ENCODE peak calls at places on chromosomes 13 and 19, in five cellular contexts. One of them, this sample, is unnamed.
A peak's percentile ranks its signal among the peaks of the same experiment; 100 is the strongest.

GRCh38 chr19:29643361-29643935 is 21.8 kb upstream of the PLEKHF1 start:
- DNase-seq in lower lobe of right lung: peak; percentile 22
- DNase-seq in choroid plexus epithelial cell: no peak
- DNase-seq in sigmoid colon: peak; percentile 38
- DNase-seq in LNCaP clone FGC: no peak
- DNase-seq in this sample: no peak

GRCh38 chr13:23141964-23142363 is 38.8 kb upstream of the SGCG start:
- DNase-seq in sigmoid colon: no peak
- DNase-seq in LNCaP clone FGC: no peak
- DNase-seq in lower lobe of right lung: no peak
- DNase-seq in choroid plexus epithelial cell: no peak
- DNase-seq in this sample: no peak

GRCh38 chr13:23928985-23929384 is 31.7 kb upstream of the C1QTNF9B start:
- DNase-seq in sigmoid colon: no peak
- DNase-seq in lower lobe of right lung: no peak
- DNase-seq in LNCaP clone FGC: no peak
- DNase-seq in choroid plexus epithelial cell: peak; percentile 84
- DNase-seq in this sample: no peak

GRCh38 chr13:44685641-44686040 is 109.5 kb upstream of the TSC22D1 start:
- DNase-seq in choroid plexus epithelial cell: peak; percentile 23
- DNase-seq in sigmoid colon: no peak
- DNase-seq in LNCaP clone FGC: no peak
- DNase-seq in lower lobe of right lung: no peak
- DNase-seq in this sample: no peak

GRCh38 chr19:9116547-9116946 is 984 bp upstream of the OR7G1 start:
- DNase-seq in LNCaP clone FGC: no peak
- DNase-seq in choroid plexus epithelial cell: no peak
- DNase-seq in sigmoid colon: no peak
- DNase-seq in lower lobe of right lung: no peak
- DNase-seq in this sample: no peak

GRCh38 chr13:27022571-27023311 is 148.9 kb downstream of the USP12 start:
- DNase-seq in LNCaP clone FGC: no peak
- DNase-seq in lower lobe of right lung: no peak
- DNase-seq in choroid plexus epithelial cell: peak; percentile 71
- DNase-seq in sigmoid colon: peak; percentile 85
- DNase-seq in this sample: peak; percentile 43

GRCh38 chr13:108185218-108185617 is 30.1 kb downstream of the LIG4 start:
- DNase-seq in sigmoid colon: no peak
- DNase-seq in LNCaP clone FGC: no peak
- DNase-seq in choroid plexus epithelial cell: no peak
- DNase-seq in lower lobe of right lung: no peak
- DNase-seq in this sample: no peak

GRCh38 chr13:98782654-98783053 is 30.2 kb upstream of the SLC15A1 start:
- DNase-seq in lower lobe of right lung: no peak
- DNase-seq in LNCaP clone FGC: no peak
- DNase-seq in sigmoid colon: no peak
- DNase-seq in choroid plexus epithelial cell: peak; percentile 75
- DNase-seq in this sample: no peak

GRCh38 chr19:31152906-31153305 is 196.3 kb downstream of the TSHZ3 start:
- DNase-seq in LNCaP clone FGC: no peak
- DNase-seq in choroid plexus epithelial cell: no peak
- DNase-seq in lower lobe of right lung: no peak
- DNase-seq in sigmoid colon: no peak
- DNase-seq in this sample: no peak

GRCh38 chr19:13843104-13843921 is 33.6 kb upstream of the NANOS3 start:
- DNase-seq in sigmoid colon: peak; percentile 86
- DNase-seq in LNCaP clone FGC: no peak
- DNase-seq in choroid plexus epithelial cell: no peak
- DNase-seq in lower lobe of right lung: no peak
- DNase-seq in this sample: no peak

GRCh38 chr13:61149333-61149730 is 266.3 kb downstream of the PCDH20 start:
- DNase-seq in choroid plexus epithelial cell: no peak
- DNase-seq in lower lobe of right lung: no peak
- DNase-seq in LNCaP clone FGC: no peak
- DNase-seq in sigmoid colon: no peak
- DNase-seq in this sample: no peak

GRCh38 chr19:35704218-35704617 is at the start of gene ZBTB32:
- DNase-seq in lower lobe of right lung: no peak
- DNase-seq in choroid plexus epithelial cell: peak; percentile 67
- DNase-seq in LNCaP clone FGC: no peak
- DNase-seq in sigmoid colon: no peak
- DNase-seq in this sample: no peak

GRCh38 chr19:46068345-46069258 is 27.8 kb upstream of the IGFL4 start:
- DNase-seq in lower lobe of right lung: no peak
- DNase-seq in LNCaP clone FGC: no peak
- DNase-seq in sigmoid colon: no peak
- DNase-seq in choroid plexus epithelial cell: peak; percentile 86
- DNase-seq in this sample: no peak

GRCh38 chr13:51781246-51782022 is 22.5 kb downstream of the DHRS12 start:
- DNase-seq in choroid plexus epithelial cell: peak; percentile 57
- DNase-seq in sigmoid colon: no peak
- DNase-seq in lower lobe of right lung: no peak
- DNase-seq in LNCaP clone FGC: no peak
- DNase-seq in this sample: no peak

GRCh38 chr13:85738696-85739320 is 60.4 kb downstream of the SLITRK6 start:
- DNase-seq in sigmoid colon: no peak
- DNase-seq in choroid plexus epithelial cell: no peak
- DNase-seq in lower lobe of right lung: no peak
- DNase-seq in LNCaP clone FGC: no peak
- DNase-seq in this sample: no peak

GRCh38 chr19:10230155-10230903 is 802 bp downstream of the S1PR2 start:
- DNase-seq in choroid plexus epithelial cell: peak; percentile 39
- DNase-seq in sigmoid colon: peak; percentile 80
- DNase-seq in lower lobe of right lung: peak; percentile 65
- DNase-seq in LNCaP clone FGC: no peak
- DNase-seq in this sample: no peak

GRCh38 chr13:47334173-47334572 is 437.3 kb upstream of the HTR2A start:
- DNase-seq in lower lobe of right lung: no peak
- DNase-seq in choroid plexus epithelial cell: peak; percentile 90
- DNase-seq in LNCaP clone FGC: no peak
- DNase-seq in sigmoid colon: peak; percentile 84
- DNase-seq in this sample: no peak

GRCh38 chr13:111337741-111338140 is 17.3 kb downstream of the TEX29 start:
- DNase-seq in LNCaP clone FGC: no peak
- DNase-seq in choroid plexus epithelial cell: peak; percentile 8
- DNase-seq in lower lobe of right lung: no peak
- DNase-seq in sigmoid colon: peak; percentile 38
- DNase-seq in this sample: no peak

GRCh38 chr19:47740866-47741519 is 4.4 kb upstream of the NOP53 start:
- DNase-seq in sigmoid colon: no peak
- DNase-seq in lower lobe of right lung: no peak
- DNase-seq in LNCaP clone FGC: no peak
- DNase-seq in choroid plexus epithelial cell: no peak
- DNase-seq in this sample: no peak

GRCh38 chr13:57624565-57625435 is 6.7 kb upstream of the PCDH17 start:
- DNase-seq in lower lobe of right lung: no peak
- DNase-seq in sigmoid colon: no peak
- DNase-seq in choroid plexus epithelial cell: peak; percentile 75
- DNase-seq in LNCaP clone FGC: no peak
- DNase-seq in this sample: no peak

GRCh38 chr19:50959731-50960500 is 7.1 kb upstream of the KLK5 start:
- DNase-seq in LNCaP clone FGC: no peak
- DNase-seq in sigmoid colon: no peak
- DNase-seq in lower lobe of right lung: no peak
- DNase-seq in choroid plexus epithelial cell: no peak
- DNase-seq in this sample: no peak

GRCh38 chr13:84430015-84430414 is 547.7 kb upstream of the SLITRK1 start:
- DNase-seq in sigmoid colon: no peak
- DNase-seq in lower lobe of right lung: no peak
- DNase-seq in choroid plexus epithelial cell: peak; percentile 67
- DNase-seq in LNCaP clone FGC: no peak
- DNase-seq in this sample: no peak

GRCh38 chr19:38455031-38455430 is 21.5 kb downstream of the RYR1 start:
- DNase-seq in lower lobe of right lung: no peak
- DNase-seq in choroid plexus epithelial cell: peak; percentile 15
- DNase-seq in sigmoid colon: no peak
- DNase-seq in LNCaP clone FGC: peak; percentile 1
- DNase-seq in this sample: no peak

GRCh38 chr13:50543767-50544166 is 299.7 kb downstream of the DLEU7 start:
- DNase-seq in lower lobe of right lung: no peak
- DNase-seq in choroid plexus epithelial cell: peak; percentile 91
- DNase-seq in sigmoid colon: no peak
- DNase-seq in LNCaP clone FGC: no peak
- DNase-seq in this sample: no peak

GRCh38 chr19:28905996-28906395 is 307.0 kb downstream of the UQCRFS1 start:
- DNase-seq in lower lobe of right lung: no peak
- DNase-seq in sigmoid colon: no peak
- DNase-seq in choroid plexus epithelial cell: peak; percentile 10
- DNase-seq in LNCaP clone FGC: no peak
- DNase-seq in this sample: no peak

GRCh38 chr19:3536429-3537100 is 2.4 kb upstream of the TEKTIP1 start:
- DNase-seq in lower lobe of right lung: no peak
- DNase-seq in sigmoid colon: no peak
- DNase-seq in choroid plexus epithelial cell: no peak
- DNase-seq in LNCaP clone FGC: no peak
- DNase-seq in this sample: no peak

GRCh38 chr13:75489502-75490263 is 7.7 kb upstream of the TBC1D4 start:
- DNase-seq in sigmoid colon: no peak
- DNase-seq in lower lobe of right lung: peak; percentile 72
- DNase-seq in choroid plexus epithelial cell: peak; percentile 86
- DNase-seq in LNCaP clone FGC: no peak
- DNase-seq in this sample: no peak

GRCh38 chr13:35283856-35284255 is 192.6 kb downstream of the MAB21L1 start:
- DNase-seq in LNCaP clone FGC: peak; percentile 52
- DNase-seq in sigmoid colon: no peak
- DNase-seq in choroid plexus epithelial cell: peak; percentile 45
- DNase-seq in lower lobe of right lung: no peak
- DNase-seq in this sample: no peak

GRCh38 chr13:111325146-111325890 is 4.9 kb downstream of the TEX29 start:
- DNase-seq in lower lobe of right lung: no peak
- DNase-seq in sigmoid colon: no peak
- DNase-seq in LNCaP clone FGC: no peak
- DNase-seq in choroid plexus epithelial cell: no peak
- DNase-seq in this sample: peak; percentile 31

GRCh38 chr19:32450217-32450616 is 44.6 kb downstream of the DPY19L3 start:
- DNase-seq in sigmoid colon: no peak
- DNase-seq in lower lobe of right lung: no peak
- DNase-seq in choroid plexus epithelial cell: peak; percentile 51
- DNase-seq in LNCaP clone FGC: no peak
- DNase-seq in this sample: no peak

GRCh38 chr13:107808388-107808787 is 406.9 kb downstream of the LIG4 start:
- DNase-seq in lower lobe of right lung: no peak
- DNase-seq in LNCaP clone FGC: no peak
- DNase-seq in sigmoid colon: no peak
- DNase-seq in choroid plexus epithelial cell: peak; percentile 60
- DNase-seq in this sample: no peak

GRCh38 chr13:113765241-113765910 is 6.3 kb downstream of the TMEM255B start:
- DNase-seq in lower lobe of right lung: no peak
- DNase-seq in choroid plexus epithelial cell: no peak
- DNase-seq in LNCaP clone FGC: no peak
- DNase-seq in sigmoid colon: peak; percentile 28
- DNase-seq in this sample: no peak

GRCh38 chr19:45526143-45526542 is 18.9 kb downstream of the VASP start:
- DNase-seq in sigmoid colon: peak; percentile 83
- DNase-seq in lower lobe of right lung: peak; percentile 73
- DNase-seq in LNCaP clone FGC: no peak
- DNase-seq in choroid plexus epithelial cell: peak; percentile 65
- DNase-seq in this sample: no peak

GRCh38 chr13:37173214-37173613 is 67.8 kb upstream of the CSNK1A1L start:
- DNase-seq in choroid plexus epithelial cell: peak; percentile 82
- DNase-seq in sigmoid colon: no peak
- DNase-seq in LNCaP clone FGC: no peak
- DNase-seq in lower lobe of right lung: no peak
- DNase-seq in this sample: no peak

GRCh38 chr19:32599736-32600157 is 18.8 kb downstream of the PDCD5 start:
- DNase-seq in lower lobe of right lung: no peak
- DNase-seq in sigmoid colon: no peak
- DNase-seq in choroid plexus epithelial cell: peak; percentile 86
- DNase-seq in LNCaP clone FGC: peak; percentile 15
- DNase-seq in this sample: no peak

GRCh38 chr19:1252818-1253513 is 4.6 kb downstream of the MIDN start:
- DNase-seq in LNCaP clone FGC: no peak
- DNase-seq in sigmoid colon: peak; percentile 98
- DNase-seq in choroid plexus epithelial cell: peak; percentile 99
- DNase-seq in lower lobe of right lung: peak; percentile 95
- DNase-seq in this sample: peak; percentile 98
- H3K4me3 ChIP-seq in LNCaP clone FGC: peak overlapping the region; percentile 80
- H3K4me3 ChIP-seq in sigmoid colon: peak overlapping the region; percentile 96
- H3K4me3 ChIP-seq in choroid plexus epithelial cell: peak overlapping the region; percentile 78
- H3K4me3 ChIP-seq in lower lobe of right lung: peak overlapping the region; percentile 77
- H3K4me3 ChIP-seq in this sample: peak overlapping the region; percentile 96

DNA sequence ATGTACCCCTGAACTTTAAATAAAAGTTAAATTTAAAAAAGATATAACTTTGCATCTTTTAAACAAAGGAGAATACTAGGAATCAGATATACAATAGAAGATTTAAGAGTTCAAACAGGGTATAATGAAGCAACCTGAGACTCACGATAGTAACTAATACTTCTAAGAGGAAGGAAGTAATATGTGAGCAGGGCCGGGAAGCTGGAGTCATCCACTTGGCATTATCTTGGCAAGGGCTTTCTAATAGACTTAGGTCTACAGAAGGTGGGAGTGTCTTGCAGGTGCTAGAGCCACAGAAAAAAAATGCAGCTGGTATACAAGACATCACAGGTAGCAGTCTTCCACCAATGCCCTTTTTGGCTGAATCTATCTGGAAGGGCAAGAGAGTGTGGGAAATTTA is 231.9 kb downstream of the KCTD12 start:
- DNase-seq in sigmoid colon: no peak
- DNase-seq in choroid plexus epithelial cell: no peak
- DNase-seq in LNCaP clone FGC: no peak
- DNase-seq in lower lobe of right lung: no peak
- DNase-seq in this sample: no peak
- H3K4me3 ChIP-seq in sigmoid colon: no peak overlapping the region
- H3K4me3 ChIP-seq in choroid plexus epithelial cell: no peak overlapping the region
- H3K4me3 ChIP-seq in LNCaP clone FGC: no peak overlapping the region
- H3K4me3 ChIP-seq in lower lobe of right lung: no peak overlapping the region
- H3K4me3 ChIP-seq in this sample: no peak overlapping the region

DNA sequence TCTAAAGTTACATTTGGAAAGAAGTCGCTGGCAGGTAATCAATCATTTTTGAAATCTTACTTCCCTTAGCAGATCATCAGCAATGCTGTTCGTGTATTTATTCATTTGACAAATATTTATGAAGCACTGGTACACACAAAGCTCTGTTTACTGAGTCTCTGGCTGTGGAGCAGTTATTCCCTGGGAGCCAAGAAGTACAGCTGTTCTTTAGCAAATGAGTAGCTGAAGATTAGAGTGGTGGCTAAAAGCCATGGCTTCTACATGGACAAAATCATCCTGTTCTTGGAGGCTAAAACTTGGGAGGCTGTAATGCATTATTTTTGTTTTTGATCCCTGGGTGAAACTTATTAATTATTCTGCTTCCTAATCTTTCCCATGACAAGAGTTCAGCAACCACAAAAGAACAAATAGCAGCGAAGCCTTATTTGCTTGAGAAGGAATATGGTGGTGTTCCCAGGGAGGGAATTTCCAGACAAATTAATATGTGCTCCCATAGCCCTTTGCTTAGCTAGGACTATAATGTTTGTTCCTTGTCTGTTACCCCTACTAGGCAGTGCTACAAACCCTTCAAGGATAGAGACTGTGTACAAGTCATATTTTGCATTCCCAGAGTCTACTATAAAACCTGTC is 109.5 kb downstream of the DCT start:
- DNase-seq in lower lobe of right lung: no peak
- DNase-seq in sigmoid colon: no peak
- DNase-seq in LNCaP clone FGC: peak; percentile 90
- DNase-seq in choroid plexus epithelial cell: no peak
- DNase-seq in this sample: no peak
- H3K4me3 ChIP-seq in lower lobe of right lung: no peak overlapping the region
- H3K4me3 ChIP-seq in sigmoid colon: no peak overlapping the region
- H3K4me3 ChIP-seq in LNCaP clone FGC: no peak overlapping the region
- H3K4me3 ChIP-seq in choroid plexus epithelial cell: no peak overlapping the region
- H3K4me3 ChIP-seq in this sample: no peak overlapping the region

GRCh38 chr13:101018720-101019119 is 344.1 kb upstream of the TMTC4 start:
- DNase-seq in sigmoid colon: no peak
- DNase-seq in LNCaP clone FGC: no peak
- DNase-seq in choroid plexus epithelial cell: peak; percentile 25
- DNase-seq in lower lobe of right lung: no peak
- DNase-seq in this sample: no peak
- H3K4me3 ChIP-seq in sigmoid colon: no peak overlapping the region
- H3K4me3 ChIP-seq in LNCaP clone FGC: no peak overlapping the region
- H3K4me3 ChIP-seq in choroid plexus epithelial cell: no peak overlapping the region
- H3K4me3 ChIP-seq in lower lobe of right lung: no peak overlapping the region
- H3K4me3 ChIP-seq in this sample: no peak overlapping the region

This sample was measured in coronary artery.